ENCODE peak calls at places on chromosomes 13 and 19, in six cellular contexts. T is progenitor cell of endocrine pancreas; S is NCI-H446 treated with DMSO at 0.1 percent for 48 hours; H is posterior vena cava; Y is central memory CD8-positive, alpha-beta T cell; P is fibroblast of lung. O is an unnamed sample.

GRCh38 chr19:5713228-5713627 is 6.7 kb downstream of the LONP1 start:
- DNase-seq in T (no peak), S (no peak), H (no peak), Y (no peak), P (no peak), O (no peak)

GRCh38 chr13:98239156-98240076 is 62.3 kb upstream of the RNF113B start:
- DNase-seq in T (no peak), S (no peak), H (no peak), Y (no peak), P (no peak), O (no peak)

GRCh38 chr13:47256618-47257017 is 359.8 kb upstream of the HTR2A start:
- DNase-seq in T (no peak), S (no peak), H (no peak), Y (no peak), P (peak), O (no peak)

GRCh38 chr13:71831716-71832115 is 35.3 kb downstream of the DACH1 start:
- DNase-seq in T (no peak), S (no peak), H (no peak), Y (no peak), P (no peak), O (no peak)

GRCh38 chr13:109998030-109998429 is 211.6 kb upstream of the IRS2 start:
- DNase-seq in T (no peak), S (no peak), H (no peak), Y (no peak), P (no peak), O (no peak)

GRCh38 chr13:107845911-107846310 is 369.4 kb downstream of the LIG4 start:
- DNase-seq in T (no peak), S (no peak), H (no peak), Y (no peak), P (no peak), O (no peak)

GRCh38 chr13:110107568-110108347 is 199.2 kb downstream of the COL4A1 start:
- DNase-seq in T (no peak), S (no peak), H (no peak), Y (no peak), P (no peak), O (no peak)

GRCh38 chr19:31913103-31913710 is 432.2 kb upstream of the ZNF507 start:
- DNase-seq in T (no peak), S (no peak), H (no peak), Y (no peak), P (no peak), O (no peak)

GRCh38 chr19:11330103-11330502 is 9.4 kb downstream of the RAB3D start:
- DNase-seq in T (no peak), S (no peak), H (no peak), Y (no peak), P (no peak), O (no peak)

GRCh38 chr19:797528-798414 is 519 bp downstream of the PTBP1 start:
- DNase-seq in T (peak), S (peak), H (peak), Y (peak), P (peak), O (peak)

O was measured in stimulated activated CD8-positive, alpha-beta memory T cell treated with anti-CD3 and anti-CD28 coated beads, Interleukin-4, amount 100 ng/mL, for 1 hour.